ENCODE peak calls at places on chromosome 21, in four cellular contexts. L is K562, S is HepG2, X is H1. D is an unnamed sample.
A peak's percentile ranks its signal among the peaks of the same experiment; 100 is the strongest.

GRCh38 chr21:45154511-45155508 is 80.4 kb downstream of the ADARB1 start:
- DNase-seq in L (no peak), X (peak; percentile 29), S (no peak), D (no peak)

GRCh38 chr21:41854426-41854995 is 24.6 kb downstream of the PRDM15 start:
- DNase-seq in L (no peak), X (no peak), S (no peak), D (no peak)

GRCh38 chr21:32702702-32703101 is 25.1 kb downstream of the SYNJ1 start:
- DNase-seq in S (no peak), L (no peak), X (no peak), D (peak; percentile 0)

GRCh38 chr21:38596264-38597042 is 98.2 kb upstream of the ERG start:
- DNase-seq in S (peak; percentile 12), L (no peak), X (no peak), D (no peak)

GRCh38 chr21:15566692-15567091 is 163.1 kb upstream of the USP25 start:
- DNase-seq in S (no peak), X (no peak), L (no peak), D (no peak)

GRCh38 chr21:45109831-45110492 is 35.6 kb downstream of the ADARB1 start:
- DNase-seq in L (no peak), S (no peak), X (no peak), D (no peak)

GRCh38 chr21:15445327-15445726 is 284.5 kb upstream of the USP25 start:
- DNase-seq in L (no peak), X (peak; percentile 36), S (no peak), D (no peak)

GRCh38 chr21:35206141-35207125 is 157.3 kb upstream of the RUNX1 start:
- DNase-seq in S (no peak), X (no peak), L (peak; percentile 75), D (no peak)

GRCh38 chr21:42840411-42841155 is 38.8 kb downstream of the WDR4 start:
- DNase-seq in S (no peak), X (no peak), L (peak; percentile 5), D (no peak)

GRCh38 chr21:46483300-46484295 is 24.9 kb downstream of the DIP2A start:
- DNase-seq in X (no peak), L (no peak), S (no peak), D (no peak)

GRCh38 chr21:32061755-32062154 is 188.9 kb downstream of the HUNK start:
- DNase-seq in L (no peak), S (no peak), X (no peak), D (no peak)

GRCh38 chr21:42695324-42696025 is 42.1 kb downstream of the PDE9A start:
- DNase-seq in L (no peak), S (no peak), X (no peak), D (no peak)

GRCh38 chr21:32281531-32281930 is 2.7 kb upstream of the MIS18A start:
- DNase-seq in S (no peak), L (no peak), X (no peak), D (no peak)

GRCh38 chr21:45410151-45410864 is 5.3 kb downstream of the COL18A1 start:
- DNase-seq in X (no peak), L (no peak), S (peak; percentile 92), D (no peak)

GRCh38 chr21:44529503-44530125 is 10.4 kb downstream of the KRTAP10-1 start:
- DNase-seq in X (no peak), L (no peak), S (no peak), D (no peak)

GRCh38 chr21:41567901-41568510 is 60.0 kb upstream of the TMPRSS2 start:
- DNase-seq in L (no peak), X (no peak), S (no peak), D (no peak)

GRCh38 chr21:28099296-28099695 is 893.4 kb downstream of the LTN1 start:
- DNase-seq in L (no peak), S (no peak), X (no peak), D (no peak)

GRCh38 chr21:32253215-32253641 is 25.6 kb downstream of the MIS18A start:
- DNase-seq in L (no peak), X (no peak), S (no peak), D (no peak)

GRCh38 chr21:46399129-46399528 is 59.6 kb upstream of the DIP2A start:
- DNase-seq in L (no peak), X (no peak), S (no peak), D (no peak)

GRCh38 chr21:42187976-42188653 is 30.8 kb upstream of the ABCG1 start:
- DNase-seq in S (no peak), X (no peak), L (no peak), D (no peak)

GRCh38 chr21:28913071-28913470 is 79.6 kb downstream of the LTN1 start:
- DNase-seq in S (no peak), L (no peak), X (no peak), D (no peak)

GRCh38 chr21:15669247-15669646 is 60.5 kb upstream of the USP25 start:
- DNase-seq in L (no peak), X (no peak), S (no peak), D (no peak)

GRCh38 chr21:34900376-34900775 is 148.7 kb downstream of the RUNX1 start:
- DNase-seq in S (no peak), X (no peak), L (no peak), D (no peak)

GRCh38 chr21:32732544-32732943 is 4.7 kb upstream of the SYNJ1 start:
- DNase-seq in X (no peak), L (no peak), S (no peak), D (no peak)

GRCh38 chr21:33839167-33839716 is 76.4 kb downstream of the ATP5PO start:
- DNase-seq in X (no peak), S (no peak), L (peak; percentile 52), D (no peak)

GRCh38 chr21:31455506-31455905 is 111.4 kb upstream of the TIAM1 start:
- DNase-seq in X (no peak), L (no peak), S (no peak), D (no peak)

GRCh38 chr21:35394634-35395369 is 345.7 kb upstream of the RUNX1 start:
- DNase-seq in S (peak; percentile 54), L (no peak), X (no peak), D (no peak)

GRCh38 chr21:43719748-43720538 is 1.0 kb downstream of the PDXK start:
- DNase-seq in S (no peak), X (no peak), L (no peak), D (no peak)

GRCh38 chr21:31334648-31335121 is 9.4 kb downstream of the TIAM1 start:
- DNase-seq in L (no peak), S (no peak), X (no peak), D (no peak)

DNA sequence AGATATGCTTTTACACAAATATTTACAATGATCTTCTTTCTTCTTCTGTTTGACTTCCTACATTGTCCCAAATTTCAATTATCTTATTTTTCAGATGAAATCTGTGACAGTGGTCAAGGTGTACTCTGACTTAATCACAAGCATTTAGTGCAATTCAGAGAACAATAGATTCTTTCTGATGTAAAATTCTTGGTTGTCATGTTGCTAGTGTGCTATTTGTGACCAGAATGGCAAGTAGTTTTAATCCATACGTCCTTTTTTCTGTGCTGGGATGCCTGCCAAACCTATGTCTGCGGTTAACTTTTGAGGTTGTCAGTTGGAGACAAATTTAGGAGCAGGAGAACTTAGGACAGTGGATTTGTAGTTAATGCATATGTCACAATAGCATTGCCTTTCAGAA is 30.9 kb downstream of the NCAM2 start:
- DNase-seq in L (no peak), S (no peak), X (no peak), D (no peak)
- TF ChIP-seq RNF2 in L (no peak), S (no peak), X (no peak), D (no peak)

DNA sequence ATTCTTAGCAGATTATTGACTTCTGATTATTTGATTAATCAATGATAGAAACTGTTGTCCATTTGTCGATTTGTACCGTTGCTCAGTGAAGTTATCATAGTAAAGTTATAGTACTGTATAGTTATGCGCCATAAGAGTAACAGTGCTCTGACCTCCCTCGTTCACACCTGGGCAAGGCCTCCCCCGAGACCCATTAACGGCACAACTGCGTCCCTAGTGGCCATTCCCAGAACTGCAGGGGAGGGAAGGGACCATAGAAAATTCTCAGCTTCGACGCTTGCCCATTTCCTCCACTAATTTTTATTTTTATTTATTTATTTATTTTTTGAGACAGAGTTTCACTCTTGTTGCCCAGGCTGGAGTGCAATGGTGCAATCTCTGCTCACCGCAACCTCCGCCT is 334.4 kb downstream of the DSCAM start:
- DNase-seq in S (no peak), X (no peak), L (peak; percentile 51), D (no peak)
- TF ChIP-seq CTCF in S (peak; percentile 25), X (peak; percentile 74), L (peak; percentile 75), D (peak; percentile 23)

GRCh38 chr21:37157938-37158337 is 84.9 kb downstream of the TTC3 start:
- DNase-seq in S (no peak), X (no peak), L (no peak), D (no peak)
- TF ChIP-seq RNF2 in S (no peak), X (no peak), L (no peak), D (no peak)

DNA sequence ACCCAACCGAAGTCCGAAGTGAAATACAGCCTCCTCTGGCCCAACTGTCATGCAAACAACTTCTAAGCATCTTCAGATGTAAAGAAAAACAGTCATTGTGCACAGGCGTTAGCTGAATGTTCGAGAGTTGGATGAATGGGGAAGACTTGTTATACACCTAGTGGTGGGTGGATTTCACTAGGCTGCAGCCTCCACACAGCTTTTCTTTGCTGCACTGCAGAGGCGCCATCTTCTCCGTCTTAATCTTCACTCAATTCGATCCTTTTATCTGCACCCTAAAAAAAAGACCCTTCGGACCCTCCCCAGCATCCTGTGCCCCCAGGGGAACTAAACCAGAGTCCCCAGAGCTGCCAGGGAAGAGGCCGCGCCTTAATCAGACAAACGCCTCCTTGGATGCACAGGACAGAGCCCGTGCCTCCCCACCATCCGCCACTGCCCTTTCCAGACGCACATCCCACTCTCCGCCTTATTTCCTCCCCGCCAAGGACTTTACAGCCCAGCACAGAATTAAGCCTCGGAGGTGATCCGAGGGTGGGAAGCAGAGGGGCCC is 1.4 kb downstream of the APP start:
- DNase-seq in X (no peak), L (no peak), S (peak; percentile 41), D (peak; percentile 69)
- TF ChIP-seq CTCF in X (no peak), L (no peak), S (no peak), D (peak; percentile 17)

GRCh38 chr21:36661511-36662309 is 37.2 kb upstream of the SIM2 start:
- DNase-seq in S (peak; percentile 96), L (peak; percentile 37), X (no peak), D (peak; percentile 54)
- TF ChIP-seq RNF2 in S (no peak), L (no peak), X (no peak), D (no peak)

GRCh38 chr21:14403681-14404318 is 20.9 kb upstream of the HSPA13 start:
- DNase-seq in S (peak; percentile 19), X (no peak), L (peak; percentile 36), D (peak; percentile 28)
- TF ChIP-seq CTCF in S (peak; percentile 59), X (peak; percentile 19), L (peak; percentile 54), D (peak; percentile 59)

D was measured in A549.